ENCODE peak calls at places on chromosome 14, in four cellular contexts. G, F, J and N are unnamed samples.

GRCh38 chr14:59427653-59428578 is 37.3 kb downstream of the GPR135 start:
- DNase-seq in G (no peak), F (peak), J (no peak), N (no peak)

GRCh38 chr14:62604524-62604923 is 440.7 kb downstream of the KCNH5 start:
- DNase-seq in G (no peak), F (no peak), J (no peak), N (no peak)

GRCh38 chr14:103122578-103123127 is 608 bp upstream of the TNFAIP2 start:
- DNase-seq in G (no peak), F (no peak), J (no peak), N (no peak)

GRCh38 chr14:36293824-36294223 is 26.6 kb downstream of the MBIP start:
- DNase-seq in G (no peak), F (no peak), J (no peak), N (peak)

GRCh38 chr14:24270537-24271133 is 762 bp downstream of the RABGGTA start:
- DNase-seq in G (no peak), F (no peak), J (no peak), N (peak)

GRCh38 chr14:31582286-31582691 is 21.1 kb downstream of the NUBPL start:
- DNase-seq in G (no peak), F (peak), J (no peak), N (no peak)

GRCh38 chr14:54593860-54594259 is 26.9 kb downstream of the SAMD4A start:
- DNase-seq in G (no peak), F (no peak), J (no peak), N (peak)

GRCh38 chr14:91830777-91831176 is 36.6 kb downstream of the TC2N start:
- DNase-seq in G (peak), F (no peak), J (no peak), N (no peak)

GRCh38 chr14:52219488-52220084 is 47.9 kb upstream of the PTGDR start:
- DNase-seq in G (no peak), F (no peak), J (no peak), N (peak)

GRCh38 chr14:29085546-29085945 is 319.0 kb downstream of the FOXG1 start:
- DNase-seq in G (peak), F (no peak), J (no peak), N (peak)

GRCh38 chr14:55843718-55844403 is 263.9 kb downstream of the KTN1 start:
- DNase-seq in G (no peak), F (no peak), J (no peak), N (no peak)

GRCh38 chr14:102590667-102591099 is 1.8 kb upstream of the RCOR1 start:
- DNase-seq in G (peak), F (peak), J (no peak), N (peak)

GRCh38 chr14:50559990-50560928 is at the start of gene ATL1:
- DNase-seq in G (peak), F (peak), J (peak), N (peak)

GRCh38 chr14:87049886-87050820 is 942.8 kb downstream of the GALC start:
- DNase-seq in G (peak), F (no peak), J (no peak), N (peak)

GRCh38 chr14:33848009-33848408 is 102.9 kb downstream of the EGLN3 start:
- DNase-seq in G (no peak), F (no peak), J (no peak), N (no peak)

GRCh38 chr14:40252817-40253447 is 820.7 kb upstream of the FBXO33 start:
- DNase-seq in G (no peak), F (no peak), J (no peak), N (peak)

DNA sequence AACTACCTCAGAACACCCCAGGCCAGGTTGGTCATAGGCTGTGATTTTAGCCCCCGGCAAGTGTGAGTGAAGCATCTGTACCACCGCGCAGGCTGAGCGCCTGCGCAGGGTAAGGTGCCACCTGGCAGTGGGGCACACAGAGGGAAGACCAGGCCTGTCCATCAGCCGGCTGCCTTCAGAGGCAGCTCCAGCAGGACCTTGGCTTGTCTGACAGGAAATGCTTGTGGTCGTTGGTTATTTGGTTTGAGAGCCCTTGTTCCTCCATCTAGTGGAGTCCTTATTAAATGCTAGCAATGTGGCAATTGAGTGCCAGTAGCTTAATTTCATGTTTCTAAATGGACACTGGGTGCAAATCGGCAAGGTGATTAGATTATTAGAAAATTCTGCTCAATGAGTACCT is 27.5 kb downstream of the SLC25A29 start:
- DNase-seq in G (no peak), F (no peak), J (no peak), N (peak)
- TF ChIP-seq CTCF in G (peak), F (no peak), J (no peak), N (no peak)

GRCh38 chr14:37708481-37708880 is 113.1 kb downstream of the TTC6 start:
- DNase-seq in G (no peak), F (no peak), J (no peak), N (no peak)

GRCh38 chr14:37712976-37713431 is 117.6 kb downstream of the TTC6 start:
- DNase-seq in G (no peak), F (no peak), J (no peak), N (no peak)

GRCh38 chr14:37707716-37708115 is 112.3 kb downstream of the TTC6 start:
- DNase-seq in G (no peak), F (no peak), J (no peak), N (no peak)

GRCh38 chr14:37711499-37712475 is 116.4 kb downstream of the TTC6 start:
- DNase-seq in G (no peak), F (no peak), J (no peak), N (no peak)

GRCh38 chr14:37709419-37710195 is 114.2 kb downstream of the TTC6 start:
- DNase-seq in G (no peak), F (no peak), J (no peak), N (peak)
- TF ChIP-seq CTCF in G (peak), F (no peak), J (peak), N (peak)

DNA sequence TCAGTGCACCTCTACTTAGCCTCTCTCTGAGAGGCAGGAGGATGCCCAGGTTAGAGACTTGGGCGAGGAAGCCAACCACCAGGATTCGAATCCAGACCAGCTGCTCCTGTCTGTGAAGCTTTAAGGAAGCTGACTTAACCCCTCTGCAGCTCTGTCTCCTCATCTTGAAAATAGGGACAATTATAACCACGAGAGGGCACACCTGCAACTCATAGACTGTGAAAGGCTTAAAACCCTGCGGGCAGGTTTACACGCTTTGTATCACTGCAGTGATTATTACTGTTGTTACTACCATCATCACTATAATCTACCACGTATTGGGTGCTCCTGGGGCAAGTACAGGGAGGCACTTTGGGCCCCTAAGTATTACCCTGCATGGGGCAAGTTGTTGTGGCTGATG is 379.8 kb downstream of the VRK1 start:
- DNase-seq in G (peak), F (no peak), J (no peak), N (peak)
- TF ChIP-seq CTCF in G (no peak), F (no peak), J (no peak), N (peak)

GRCh38 chr14:100641274-100641860 is 54.1 kb upstream of the BEGAIN start:
- DNase-seq in G (no peak), F (peak), J (no peak), N (no peak)
- TF ChIP-seq CTCF in G (no peak), F (no peak), J (no peak), N (no peak)

DNA sequence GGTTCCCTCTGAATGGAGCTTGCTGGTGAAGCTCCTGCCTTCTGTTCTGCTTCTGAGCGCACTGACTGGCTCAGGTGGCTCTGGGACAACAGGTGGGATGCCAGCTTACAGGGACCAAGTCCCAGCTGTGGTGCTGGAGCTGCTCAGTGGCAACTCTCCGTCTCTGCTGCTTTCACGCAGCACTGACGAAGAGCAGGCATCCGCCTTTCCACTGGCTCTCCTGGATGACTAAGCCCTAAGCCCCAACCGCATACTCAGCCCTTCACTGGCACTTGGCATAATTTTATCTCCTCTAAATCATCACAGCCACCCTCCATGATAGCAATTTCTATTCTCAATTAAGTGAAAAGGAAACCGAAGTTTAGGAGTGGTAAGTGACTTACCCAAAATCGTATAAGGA is 3.7 kb upstream of the RTL1 start:
- DNase-seq in G (no peak), F (no peak), J (no peak), N (no peak)
- TF ChIP-seq CTCF in G (no peak), F (no peak), J (no peak), N (no peak)

GRCh38 chr14:81219821-81220487 is 805 bp downstream of the GTF2A1 start:
- DNase-seq in G (peak), F (peak), J (no peak), N (peak)
- TF ChIP-seq CTCF in G (no peak), F (no peak), J (no peak), N (no peak)

GRCh38 chr14:104869669-104870367 is 4.8 kb downstream of the CEP170B start:
- DNase-seq in G (no peak), F (no peak), J (no peak), N (no peak)

GRCh38 chr14:104871145-104871655 is 6.1 kb downstream of the CEP170B start:
- DNase-seq in G (no peak), F (no peak), J (no peak), N (no peak)

GRCh38 chr14:104871656-104872468 is 6.8 kb downstream of the CEP170B start:
- DNase-seq in G (no peak), F (no peak), J (no peak), N (no peak)

GRCh38 chr14:104868811-104869572 is 3.9 kb downstream of the CEP170B start:
- DNase-seq in G (no peak), F (no peak), J (no peak), N (no peak)

DNA sequence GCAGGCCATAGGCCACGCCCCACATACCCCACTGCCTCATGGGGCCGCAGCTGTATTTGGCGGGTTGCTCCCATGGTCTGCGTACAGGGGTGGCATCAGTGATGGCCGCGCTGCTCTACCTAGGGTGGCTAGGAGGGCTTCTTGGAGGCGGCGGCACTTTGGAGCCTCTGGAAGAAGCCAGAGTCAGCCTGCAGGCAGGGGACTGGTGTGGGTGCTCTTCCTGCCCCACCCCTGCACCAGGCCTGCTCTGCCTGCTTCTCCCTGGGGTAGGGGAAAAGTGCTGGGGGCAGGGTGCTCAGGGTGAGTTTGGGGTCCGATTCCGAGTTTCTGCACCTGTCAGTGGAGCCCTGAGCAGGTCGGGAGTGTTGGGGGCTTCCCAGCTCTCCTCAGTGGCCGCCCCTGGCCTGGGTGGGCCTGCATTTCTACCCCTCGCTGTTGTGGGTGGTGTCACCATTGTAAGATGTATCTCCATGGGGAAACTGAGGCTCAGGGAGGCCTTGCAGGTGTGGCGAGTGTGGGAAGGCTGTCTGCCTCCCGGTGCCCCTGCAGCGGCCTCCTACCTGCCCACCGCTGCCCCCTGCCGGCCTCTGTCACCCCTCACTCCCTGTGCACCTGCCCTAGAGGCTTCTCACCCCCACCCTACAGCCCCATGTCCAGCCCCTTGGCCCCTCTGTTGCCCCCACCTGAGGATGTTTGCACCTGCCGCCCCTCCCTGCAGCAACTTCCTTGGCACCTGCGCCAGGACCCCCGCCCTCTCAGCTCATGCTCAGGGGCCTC is 5.5 kb downstream of the CEP170B start:
- DNase-seq in G (peak), F (peak), J (no peak), N (no peak)
- TF ChIP-seq CTCF in G (peak), F (no peak), J (no peak), N (peak)